ENCODE peak calls at places on chromosomes 16 and 17, in seven cellular contexts. J is heart left ventricle, L is testis, N is suprapubic skin, V is tibial nerve, E is IMR-90, D is stomach. Y is an unnamed sample. For H3K36me3, the result is how much of the 10 kb centered on the place peaks cover.

GRCh38 chr16:84529607-84530006 is 25.1 kb upstream of the MEAK7 start:
- DNase-seq in J (no peak), L (no peak), N (no peak), V (no peak), E (no peak), D (no peak), Y (no peak)

GRCh38 chr17:10612957-10613744 is 44.0 kb downstream of the MYH3 start:
- DNase-seq in J (no peak), L (no peak), N (no peak), V (no peak), E (peak), D (no peak), Y (no peak)

GRCh38 chr17:17151541-17151940 is 54.6 kb downstream of the PLD6 start:
- DNase-seq in J (no peak), L (no peak), N (no peak), V (no peak), E (peak), D (no peak), Y (no peak)

GRCh38 chr17:83180996-83181481 is 101.6 kb downstream of the METRNL start:
- DNase-seq in J (no peak), L (no peak), N (no peak), V (peak), E (no peak), D (no peak), Y (peak)

GRCh38 chr16:88619859-88620655 is 18.3 kb upstream of the IL17C start:
- DNase-seq in J (no peak), L (no peak), N (no peak), V (no peak), E (peak), D (no peak), Y (no peak)

GRCh38 chr17:74282587-74283370 is 8.7 kb downstream of the DNAI2 start:
- DNase-seq in J (no peak), L (no peak), N (no peak), V (no peak), E (no peak), D (no peak), Y (no peak)

GRCh38 chr16:13938480-13938879 is 18.5 kb downstream of the ERCC4 start:
- DNase-seq in J (no peak), L (no peak), N (no peak), V (no peak), E (no peak), D (no peak), Y (no peak)

GRCh38 chr17:4530799-4531730 is 24.1 kb downstream of the MYBBP1A start:
- DNase-seq in J (peak), L (no peak), N (no peak), V (no peak), E (no peak), D (no peak), Y (no peak)

GRCh38 chr16:30429678-30430427 is at the start of gene DCTPP1:
- DNase-seq in J (peak), L (peak), N (peak), V (peak), E (peak), D (peak), Y (peak)

GRCh38 chr17:49708515-49709161 is 874 bp upstream of the SLC35B1 start:
- DNase-seq in J (no peak), L (peak), N (no peak), V (no peak), E (no peak), D (no peak), Y (no peak)

GRCh38 chr17:74163271-74163821 is 40.1 kb upstream of the RPL38 start:
- DNase-seq in J (no peak), L (no peak), N (peak), V (no peak), E (no peak), D (no peak), Y (no peak)

GRCh38 chr17:50935201-50936124 is 69.3 kb upstream of the TOB1 start:
- DNase-seq in J (peak), L (peak), N (no peak), V (peak), E (no peak), D (peak), Y (no peak)

GRCh38 chr17:28090551-28090950 is 48.1 kb downstream of the NLK start:
- DNase-seq in J (no peak), L (no peak), N (no peak), V (no peak), E (no peak), D (no peak), Y (no peak)

GRCh38 chr16:26273607-26274006 is 581.8 kb downstream of the HS3ST4 start:
- DNase-seq in J (no peak), L (no peak), N (no peak), V (no peak), E (no peak), D (no peak), Y (no peak)

GRCh38 chr17:63378411-63379076 is 67.6 kb downstream of the CYB561 start:
- DNase-seq in J (no peak), L (no peak), N (no peak), V (no peak), E (no peak), D (no peak), Y (no peak)

GRCh38 chr17:82892869-82893565 is 53.2 kb upstream of the ZNF750 start:
- DNase-seq in J (peak), L (no peak), N (no peak), V (no peak), E (peak), D (peak), Y (no peak)

GRCh38 chr17:44197980-44198720 is 1.5 kb downstream of the ATXN7L3 start:
- DNase-seq in J (no peak), L (peak), N (no peak), V (no peak), E (peak), D (no peak), Y (no peak)

GRCh38 chr17:44199553-44200477 is at the start of gene ATXN7L3:
- DNase-seq in J (peak), L (peak), N (peak), V (peak), E (peak), D (peak), Y (peak)

GRCh38 chr17:44202756-44203155 is 3.1 kb upstream of the ATXN7L3 start:
- DNase-seq in J (no peak), L (no peak), N (no peak), V (peak), E (no peak), D (no peak), Y (no peak)

GRCh38 chr17:44198721-44199552 is 747 bp downstream of the ATXN7L3 start:
- DNase-seq in J (peak), L (peak), N (no peak), V (no peak), E (peak), D (peak), Y (no peak)

DNA sequence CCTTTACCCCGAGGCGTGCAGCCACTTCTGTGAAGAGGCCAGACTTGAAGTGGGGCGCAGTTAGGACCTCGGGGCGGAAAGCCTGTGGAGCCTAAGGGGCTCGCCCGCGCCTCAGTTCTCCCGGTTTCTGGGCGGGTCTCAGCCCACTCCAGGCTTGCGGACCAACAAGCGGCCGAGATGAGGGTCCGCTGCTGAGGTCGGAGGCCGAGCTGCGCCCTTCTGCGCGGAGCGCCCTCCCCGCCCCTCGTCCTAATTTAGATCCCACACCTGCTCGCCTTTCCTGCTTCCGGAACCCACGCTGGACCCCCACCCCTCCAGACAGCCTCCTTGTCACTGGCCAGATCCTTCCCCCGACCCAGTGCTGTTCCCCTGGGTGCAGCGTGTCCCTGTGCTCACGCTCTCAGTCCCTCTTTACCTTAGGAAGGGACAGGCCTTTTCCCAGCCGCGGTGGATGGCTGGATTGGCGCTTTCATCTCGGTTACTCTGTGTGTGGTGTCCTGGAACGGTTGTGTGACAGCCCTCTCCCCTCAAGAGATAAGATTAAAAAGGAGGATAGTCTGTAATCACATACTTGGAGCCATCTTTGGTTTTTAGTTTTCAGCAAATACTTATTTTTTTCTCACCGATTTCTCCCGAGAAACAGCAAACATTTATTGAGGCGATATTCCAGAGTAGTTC is 933 bp upstream of the ATXN7L3 start:
- DNase-seq in J (no peak), L (peak), N (no peak), V (no peak), E (no peak), D (no peak), Y (no peak)
- TF ChIP-seq POLR2A in J (no peak), L (no peak), N (no peak), V (no peak), E (no peak), D (no peak), Y (no peak)

GRCh38 chr17:29905879-29906167 is 24.2 kb downstream of the SSH2 start:
- DNase-seq in J (no peak), L (no peak), N (no peak), V (no peak), E (no peak), D (no peak), Y (no peak)

GRCh38 chr17:29909604-29910003 is 20.4 kb downstream of the SSH2 start:
- DNase-seq in J (no peak), L (no peak), N (no peak), V (no peak), E (peak), D (no peak), Y (no peak)

GRCh38 chr17:29906969-29907368 is 23.1 kb downstream of the SSH2 start:
- DNase-seq in J (no peak), L (no peak), N (no peak), V (no peak), E (no peak), D (no peak), Y (no peak)

DNA sequence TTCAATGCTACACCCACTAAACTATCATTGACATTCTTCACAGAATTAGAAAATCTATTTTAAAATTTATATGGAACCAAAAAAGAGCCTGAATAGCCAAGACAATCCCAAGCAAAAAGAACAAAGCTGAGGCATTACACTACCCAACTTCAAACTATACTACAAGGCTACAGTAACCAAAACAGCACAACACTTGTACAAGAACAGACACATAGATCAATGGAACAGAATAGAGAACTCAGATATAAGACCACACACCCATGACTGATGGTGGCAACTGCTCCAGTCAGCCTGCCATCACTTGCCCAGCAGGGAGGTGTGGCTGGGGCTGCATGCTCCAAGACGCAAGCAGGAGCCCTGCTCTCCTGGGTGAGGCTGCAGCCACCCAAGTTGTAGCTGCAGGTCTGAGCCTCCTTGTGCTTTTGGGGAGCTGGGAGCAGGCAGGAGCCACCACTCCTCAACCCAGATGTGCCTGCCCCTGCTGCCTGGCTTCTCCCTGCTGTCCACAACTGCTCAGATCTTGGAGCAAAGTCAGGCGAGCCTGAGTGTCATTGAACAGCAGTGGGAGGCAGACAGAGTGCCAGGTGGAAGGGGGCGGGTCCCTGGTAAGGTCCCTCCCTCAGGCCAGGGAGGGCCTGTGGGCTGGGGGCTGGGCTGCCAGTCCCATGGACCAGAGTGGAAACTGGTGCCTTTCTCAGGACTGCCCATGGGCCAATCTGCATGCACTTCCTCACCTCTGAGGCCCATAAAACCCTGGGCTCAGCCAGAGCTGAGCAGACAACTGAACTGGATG is 24.7 kb downstream of the SSH2 start:
- DNase-seq in J (no peak), L (no peak), N (no peak), V (no peak), E (no peak), D (no peak), Y (no peak)
- H3K27ac ChIP-seq in J (no peak), L (no peak), N (no peak), V (no peak), E (no peak), D (no peak), Y (no peak)

GRCh38 chr16:8908779-8909468 is 26.8 kb downstream of the LITAFD start:
- DNase-seq in J (no peak), L (no peak), N (no peak), V (no peak), E (no peak), D (no peak), Y (no peak)
- H3K36me3 ChIP-seq in J (half or more), L (under half), N (half or more), V (under half), E (half or more), D (half or more), Y (half or more)

GRCh38 chr16:67719778-67720144 is 645 bp upstream of the GFOD2 start:
- DNase-seq in J (peak), L (peak), N (no peak), V (no peak), E (peak), D (no peak), Y (no peak)

GRCh38 chr16:67716097-67716496 is 3.0 kb downstream of the GFOD2 start:
- DNase-seq in J (no peak), L (no peak), N (no peak), V (no peak), E (no peak), D (no peak), Y (no peak)

GRCh38 chr16:67718668-67719047 is 458 bp downstream of the GFOD2 start:
- DNase-seq in J (no peak), L (peak), N (no peak), V (no peak), E (no peak), D (no peak), Y (no peak)

GRCh38 chr16:67720236-67720635 is 1.1 kb upstream of the GFOD2 start:
- DNase-seq in J (no peak), L (no peak), N (no peak), V (no peak), E (no peak), D (no peak), Y (no peak)

GRCh38 chr16:67719048-67719777 is at the start of gene GFOD2:
- DNase-seq in J (peak), L (peak), N (peak), V (peak), E (peak), D (peak), Y (peak)
- TF ChIP-seq POLR2A in J (no peak), L (peak), N (peak), V (peak), E (peak), D (no peak), Y (peak)

DNA sequence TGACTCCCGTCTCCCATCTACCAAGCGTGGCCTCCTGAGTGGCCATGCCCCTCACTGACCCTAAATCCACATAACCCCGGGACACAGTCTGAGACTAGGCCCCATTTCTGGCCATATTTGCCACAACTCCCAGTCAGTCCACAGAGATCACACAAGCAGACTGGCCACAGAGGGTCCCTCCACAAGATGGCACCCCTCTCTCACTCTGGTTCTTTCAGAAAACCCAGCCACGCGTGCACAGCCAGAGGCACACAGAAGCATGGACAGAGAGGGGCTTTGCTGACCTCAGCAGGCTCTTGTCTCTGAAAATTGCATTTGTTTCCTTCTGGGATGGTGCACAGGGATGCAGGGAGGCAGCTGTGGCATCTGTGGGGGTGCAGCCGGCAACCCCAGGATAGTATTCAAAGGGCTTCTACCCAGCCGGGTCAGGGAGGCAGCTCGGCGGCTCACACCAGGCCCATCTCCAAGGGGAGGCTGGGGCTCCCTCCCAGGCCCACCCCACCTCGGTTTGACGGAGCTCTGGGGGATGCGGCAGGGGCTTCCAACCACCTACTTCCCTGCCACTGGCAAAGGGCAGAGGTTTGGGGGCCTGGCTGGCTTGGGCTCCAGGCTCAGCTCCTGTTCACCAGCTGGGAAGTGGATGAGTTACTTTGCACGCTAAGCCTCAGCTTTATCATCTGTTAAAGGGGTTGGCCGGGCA is 16.8 kb downstream of the DOC2B start:
- DNase-seq in J (peak), L (peak), N (no peak), V (no peak), E (peak), D (peak), Y (no peak)
- H3K27ac ChIP-seq in J (no peak), L (no peak), N (no peak), V (no peak), E (no peak), D (no peak), Y (no peak)

GRCh38 chr17:39410279-39410678 is 8.9 kb upstream of the FBXL20 start:
- DNase-seq in J (no peak), L (no peak), N (peak), V (no peak), E (no peak), D (no peak), Y (no peak)
- H3K36me3 ChIP-seq in J (half or more), L (under half), N (half or more), V (under half), E (half or more), D (half or more), Y (half or more)

DNA sequence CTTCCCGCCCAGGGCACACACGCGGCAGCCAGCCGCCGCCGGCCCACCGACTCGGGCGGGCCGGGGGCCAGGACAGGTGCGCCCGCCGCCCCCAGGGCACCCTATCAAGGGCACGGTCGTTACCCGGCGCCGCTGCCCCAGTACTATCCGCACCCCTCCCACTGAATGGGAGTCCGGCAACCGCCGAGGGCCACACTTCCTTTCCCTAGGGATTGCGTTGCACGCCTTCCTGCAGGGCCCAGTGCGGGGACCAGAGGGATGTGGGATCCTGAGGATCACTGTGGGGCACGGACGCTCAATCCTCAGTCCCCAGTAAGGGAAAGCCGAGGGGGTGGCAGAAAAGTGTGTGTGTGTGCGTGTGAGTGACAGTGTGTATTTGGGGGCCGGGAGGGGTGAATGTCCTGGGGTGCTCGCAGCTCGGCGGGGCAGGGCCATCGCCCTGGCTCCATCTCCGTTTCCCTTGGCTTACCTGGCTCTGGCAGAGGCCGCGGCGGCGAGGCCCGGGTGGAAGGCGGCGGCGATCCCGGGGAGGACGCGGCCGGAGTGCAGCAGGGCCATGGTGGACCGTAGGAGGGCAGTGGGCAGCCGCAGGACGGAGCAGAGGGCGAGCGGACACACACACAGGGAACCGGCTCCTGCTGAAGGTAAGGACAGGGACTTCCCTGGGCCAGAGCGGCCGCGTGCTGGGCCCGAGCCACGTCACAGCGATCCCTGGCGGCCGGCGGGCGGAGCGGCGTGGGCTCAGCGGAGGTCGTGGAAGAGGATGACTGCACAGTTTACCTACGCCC is at the start of gene GOT2:
- DNase-seq in J (peak), L (peak), N (peak), V (peak), E (peak), D (peak), Y (no peak)
- TF ChIP-seq POLR2A in J (no peak), L (no peak), N (no peak), V (no peak), E (no peak), D (no peak), Y (no peak)

DNA sequence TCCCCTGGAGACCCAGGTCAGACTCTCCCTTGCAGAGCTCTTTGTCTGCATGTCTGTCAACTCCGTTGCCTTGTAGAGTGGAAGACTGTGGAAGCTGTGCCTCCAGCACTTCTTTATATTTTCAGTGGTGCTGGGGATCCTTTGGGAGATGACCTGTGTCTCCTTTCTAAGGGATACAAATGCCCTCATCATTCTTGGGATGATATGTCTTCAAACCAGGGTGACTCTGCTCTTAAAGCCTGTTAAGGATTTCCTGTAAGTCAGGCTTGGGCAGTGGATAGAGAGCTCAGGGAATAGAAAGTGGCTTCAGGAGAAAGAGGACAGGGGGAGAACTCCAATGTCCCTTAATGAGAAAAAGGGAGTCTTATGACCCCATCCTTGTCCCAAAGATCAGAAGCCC is 1.5 kb downstream of the HOXB3 start:
- DNase-seq in J (no peak), L (no peak), N (no peak), V (no peak), E (peak), D (no peak), Y (no peak)
- H3K27ac ChIP-seq in J (no peak), L (no peak), N (no peak), V (no peak), E (peak), D (peak), Y (no peak)

DNA sequence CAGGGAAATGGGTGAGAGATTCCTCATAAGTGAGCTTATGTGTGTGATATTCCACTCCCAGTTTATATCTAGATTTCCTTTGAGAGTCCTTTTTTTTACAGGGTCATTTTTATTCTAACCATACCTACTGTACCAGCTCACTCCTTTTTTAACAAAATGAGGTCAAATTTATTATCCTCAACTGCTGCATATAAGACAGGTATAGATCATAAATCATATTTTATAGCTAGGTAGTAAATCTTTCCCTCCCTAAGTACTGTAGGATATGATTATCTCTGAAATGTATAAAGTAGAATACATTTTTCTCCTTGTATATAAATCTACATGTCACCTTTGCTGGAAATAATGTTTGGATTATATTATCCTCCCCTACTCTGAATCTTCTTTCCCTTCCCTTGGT is 31.5 kb downstream of the AP2B1 start:
- DNase-seq in J (no peak), L (no peak), N (no peak), V (no peak), E (no peak), D (no peak), Y (no peak)
- H3K36me3 ChIP-seq in J (under half), L (under half), N (under half), V (under half), E (under half), D (half or more), Y (under half)

Y was measured in esophagus muscularis mucosa.